ENCODE peak calls at places on chromosomes 7 and 10, in nine cellular contexts. S is RWPE1; A is pons; Z is DMS79 treated with DMSO at 0.1 percent for 48 hours; E is activated CD4-positive, alpha-beta T cell treated with anti-CD3 and anti-CD28 coated beads for 4 hours; N is colonic mucosa; T is heart right ventricle; B is fibroblast of lung; V is HFFc6. P is an unnamed sample.
A peak's percentile ranks its signal among the peaks of the same experiment; 100 is the strongest.

GRCh38 chr10:61975107-61975932 is 73.8 kb downstream of the ARID5B start:
- DNase-seq in S (peak; percentile 60), T (no peak), Z (no peak), N (no peak), V (peak; percentile 86), B (peak; percentile 83), A (peak; percentile 64), E (no peak), P (peak; percentile 86)

GRCh38 chr7:50815138-50815537 is 32.4 kb upstream of the GRB10 start:
- DNase-seq in N (no peak), A (no peak), S (no peak), V (no peak), E (no peak), Z (no peak), B (no peak), T (no peak), P (no peak)

GRCh38 chr10:62237506-62237905 is 31.1 kb downstream of the RTKN2 start:
- DNase-seq in Z (no peak), S (no peak), T (no peak), B (no peak), V (no peak), A (no peak), N (no peak), E (no peak), P (no peak)

GRCh38 chr7:27553288-27553687 is 109.4 kb downstream of the HIBADH start:
- DNase-seq in S (no peak), N (no peak), E (no peak), Z (no peak), A (peak; percentile 60), T (no peak), B (no peak), V (no peak), P (no peak)

GRCh38 chr10:373015-373414 is 237.8 kb downstream of the ZMYND11 start:
- DNase-seq in A (no peak), B (peak; percentile 71), N (no peak), Z (no peak), T (no peak), V (no peak), E (no peak), S (no peak), P (peak; percentile 38)

GRCh38 chr10:67239864-67240497 is 314.1 kb downstream of the LRRTM3 start:
- DNase-seq in T (no peak), Z (no peak), B (no peak), S (no peak), E (no peak), V (no peak), N (no peak), A (no peak), P (no peak)

GRCh38 chr10:126902157-126902556 is 3.1 kb upstream of the DOCK1 start:
- DNase-seq in N (no peak), E (no peak), A (no peak), T (no peak), V (peak; percentile 56), B (peak; percentile 86), Z (peak; percentile 26), S (peak; percentile 96), P (peak; percentile 79)

GRCh38 chr10:35212856-35213255 is 86.2 kb downstream of the CREM start:
- DNase-seq in B (no peak), V (no peak), T (no peak), E (no peak), A (no peak), N (no peak), S (no peak), Z (no peak), P (no peak)

GRCh38 chr7:125316451-125316850 is 386.8 kb upstream of the POT1 start:
- DNase-seq in A (peak; percentile 53), E (no peak), N (no peak), B (peak; percentile 2), T (no peak), V (no peak), S (peak; percentile 20), Z (no peak), P (no peak)

GRCh38 chr7:117074378-117074777 is 121.1 kb downstream of the ST7 start:
- DNase-seq in B (no peak), A (no peak), N (no peak), T (no peak), V (no peak), Z (no peak), S (no peak), E (no peak), P (no peak)

GRCh38 chr10:17984056-17984455 is 32.3 kb downstream of the SLC39A12 start:
- DNase-seq in A (no peak), T (no peak), E (no peak), B (peak; percentile 83), Z (no peak), V (peak; percentile 28), N (no peak), S (no peak), P (peak; percentile 60)

GRCh38 chr7:39709768-39710291 is 86.5 kb downstream of the RALA start:
- DNase-seq in E (no peak), B (peak; percentile 83), T (peak; percentile 54), S (no peak), Z (peak; percentile 88), V (peak; percentile 47), A (peak; percentile 29), N (no peak), P (peak; percentile 88)

GRCh38 chr10:95610727-95611126 is 45.8 kb downstream of the ALDH18A1 start:
- DNase-seq in V (no peak), E (no peak), Z (no peak), S (no peak), N (no peak), A (no peak), B (no peak), T (no peak), P (no peak)

GRCh38 chr10:131686781-131687419 is 213.9 kb upstream of the PPP2R2D start:
- DNase-seq in V (no peak), Z (no peak), N (no peak), A (no peak), S (no peak), E (no peak), B (no peak), T (no peak), P (no peak)

GRCh38 chr10:93461807-93462178 is 20.3 kb downstream of the MYOF start:
- DNase-seq in S (peak; percentile 57), Z (peak; percentile 95), E (no peak), N (no peak), T (no peak), V (no peak), B (peak; percentile 89), A (no peak), P (peak; percentile 51)

GRCh38 chr7:26321440-26321839 is 29.8 kb downstream of the SNX10 start:
- DNase-seq in E (no peak), A (no peak), B (peak; percentile 15), V (no peak), N (no peak), S (peak; percentile 34), T (no peak), Z (no peak), P (no peak)

GRCh38 chr10:13681095-13681494 is 94.3 kb downstream of the PRPF18 start:
- DNase-seq in S (no peak), T (no peak), A (no peak), N (no peak), V (no peak), E (no peak), B (no peak), Z (no peak), P (no peak)

GRCh38 chr7:15015545-15016314 is 113.2 kb upstream of the DGKB start:
- DNase-seq in Z (peak; percentile 87), S (peak; percentile 69), E (no peak), A (peak; percentile 72), N (peak; percentile 30), V (peak; percentile 56), T (peak; percentile 23), B (peak; percentile 68), P (peak; percentile 24)

GRCh38 chr7:129772646-129773280 is 161.2 kb downstream of the NRF1 start:
- DNase-seq in S (no peak), A (no peak), Z (no peak), B (no peak), T (no peak), N (no peak), V (no peak), E (no peak), P (no peak)

GRCh38 chr7:94510582-94511456 is 1.2 kb downstream of the CASD1 start:
- DNase-seq in E (peak; percentile 22), V (no peak), A (peak; percentile 56), Z (peak; percentile 57), N (peak; percentile 61), T (peak; percentile 15), B (peak; percentile 27), S (peak; percentile 26), P (peak; percentile 64)

GRCh38 chr7:128453836-128454804 is 1.6 kb upstream of the HILPDA start:
- DNase-seq in A (no peak), S (no peak), Z (no peak), N (peak; percentile 51), V (no peak), E (no peak), B (peak; percentile 91), T (peak; percentile 92), P (peak; percentile 87)